ENCODE peak calls at places on chromosomes 3 and 15, in eight cellular contexts. One of them, this sample, is unnamed.

GRCh38 chr3:150545419-150546225 is 674 bp downstream of the SERP1 start:
- DNase-seq in HuH-7.5: no peak
- DNase-seq in activated effector memory CD4-positive, alpha-beta T cell treated with Interleukin-2 at 50 U/mL for 16 hours: peak; percentile 47
- DNase-seq in iPS DF 19.7: no peak
- DNase-seq in tibial nerve: peak; percentile 26
- DNase-seq in sciatic nerve: peak; percentile 80
- DNase-seq in heart left ventricle: no peak
- DNase-seq in breast epithelium: peak; percentile 24
- DNase-seq in this sample: peak; percentile 81

GRCh38 chr3:20608054-20608738 is 422.2 kb upstream of the SGO1 start:
- DNase-seq in HuH-7.5: no peak
- DNase-seq in breast epithelium: no peak
- DNase-seq in sciatic nerve: no peak
- DNase-seq in tibial nerve: no peak
- DNase-seq in heart left ventricle: no peak
- DNase-seq in iPS DF 19.7: no peak
- DNase-seq in activated effector memory CD4-positive, alpha-beta T cell treated with Interleukin-2 at 50 U/mL for 16 hours: no peak
- DNase-seq in this sample: no peak

GRCh38 chr3:55523471-55523870 is 36.4 kb upstream of the WNT5A start:
- DNase-seq in tibial nerve: no peak
- DNase-seq in heart left ventricle: no peak
- DNase-seq in sciatic nerve: no peak
- DNase-seq in breast epithelium: no peak
- DNase-seq in activated effector memory CD4-positive, alpha-beta T cell treated with Interleukin-2 at 50 U/mL for 16 hours: no peak
- DNase-seq in HuH-7.5: no peak
- DNase-seq in iPS DF 19.7: no peak
- DNase-seq in this sample: no peak

GRCh38 chr15:64883097-64883581 is 28.6 kb upstream of the ANKDD1A start:
- DNase-seq in activated effector memory CD4-positive, alpha-beta T cell treated with Interleukin-2 at 50 U/mL for 16 hours: no peak
- DNase-seq in iPS DF 19.7: no peak
- DNase-seq in sciatic nerve: no peak
- DNase-seq in tibial nerve: no peak
- DNase-seq in breast epithelium: no peak
- DNase-seq in heart left ventricle: no peak
- DNase-seq in HuH-7.5: no peak
- DNase-seq in this sample: no peak

GRCh38 chr3:140296796-140297352 is 361.9 kb downstream of the CLSTN2 start:
- DNase-seq in sciatic nerve: no peak
- DNase-seq in activated effector memory CD4-positive, alpha-beta T cell treated with Interleukin-2 at 50 U/mL for 16 hours: no peak
- DNase-seq in iPS DF 19.7: no peak
- DNase-seq in heart left ventricle: no peak
- DNase-seq in tibial nerve: no peak
- DNase-seq in HuH-7.5: no peak
- DNase-seq in breast epithelium: no peak
- DNase-seq in this sample: no peak

GRCh38 chr3:8741581-8742355 is 8.2 kb downstream of the CAV3 start:
- DNase-seq in iPS DF 19.7: peak; percentile 64
- DNase-seq in HuH-7.5: peak; percentile 91
- DNase-seq in activated effector memory CD4-positive, alpha-beta T cell treated with Interleukin-2 at 50 U/mL for 16 hours: no peak
- DNase-seq in breast epithelium: peak; percentile 16
- DNase-seq in heart left ventricle: peak; percentile 39
- DNase-seq in sciatic nerve: no peak
- DNase-seq in tibial nerve: no peak
- DNase-seq in this sample: no peak

GRCh38 chr3:13538520-13539284 is 10.2 kb upstream of the FBLN2 start:
- DNase-seq in heart left ventricle: no peak
- DNase-seq in activated effector memory CD4-positive, alpha-beta T cell treated with Interleukin-2 at 50 U/mL for 16 hours: no peak
- DNase-seq in HuH-7.5: no peak
- DNase-seq in iPS DF 19.7: no peak
- DNase-seq in breast epithelium: no peak
- DNase-seq in sciatic nerve: no peak
- DNase-seq in tibial nerve: no peak
- DNase-seq in this sample: no peak

GRCh38 chr15:99137111-99137546 is 32.2 kb downstream of the SYNM start:
- DNase-seq in heart left ventricle: no peak
- DNase-seq in activated effector memory CD4-positive, alpha-beta T cell treated with Interleukin-2 at 50 U/mL for 16 hours: no peak
- DNase-seq in breast epithelium: peak; percentile 79
- DNase-seq in sciatic nerve: no peak
- DNase-seq in tibial nerve: no peak
- DNase-seq in HuH-7.5: no peak
- DNase-seq in iPS DF 19.7: no peak
- DNase-seq in this sample: no peak

GRCh38 chr15:48811325-48811938 is 563 bp upstream of the CEP152 start:
- DNase-seq in activated effector memory CD4-positive, alpha-beta T cell treated with Interleukin-2 at 50 U/mL for 16 hours: no peak
- DNase-seq in iPS DF 19.7: no peak
- DNase-seq in heart left ventricle: no peak
- DNase-seq in breast epithelium: no peak
- DNase-seq in HuH-7.5: no peak
- DNase-seq in tibial nerve: no peak
- DNase-seq in sciatic nerve: no peak
- DNase-seq in this sample: no peak

GRCh38 chr3:108835101-108835500 is 12.5 kb downstream of the TRAT1 start:
- DNase-seq in iPS DF 19.7: no peak
- DNase-seq in HuH-7.5: no peak
- DNase-seq in breast epithelium: no peak
- DNase-seq in activated effector memory CD4-positive, alpha-beta T cell treated with Interleukin-2 at 50 U/mL for 16 hours: no peak
- DNase-seq in sciatic nerve: no peak
- DNase-seq in tibial nerve: no peak
- DNase-seq in heart left ventricle: no peak
- DNase-seq in this sample: no peak

GRCh38 chr3:189477614-189478013 is 153.6 kb upstream of the TP63 start:
- DNase-seq in activated effector memory CD4-positive, alpha-beta T cell treated with Interleukin-2 at 50 U/mL for 16 hours: no peak
- DNase-seq in breast epithelium: no peak
- DNase-seq in iPS DF 19.7: no peak
- DNase-seq in tibial nerve: no peak
- DNase-seq in sciatic nerve: no peak
- DNase-seq in heart left ventricle: no peak
- DNase-seq in HuH-7.5: no peak
- DNase-seq in this sample: no peak

GRCh38 chr3:9496893-9497292 is 56.7 kb downstream of the LHFPL4 start:
- DNase-seq in HuH-7.5: no peak
- DNase-seq in iPS DF 19.7: no peak
- DNase-seq in activated effector memory CD4-positive, alpha-beta T cell treated with Interleukin-2 at 50 U/mL for 16 hours: no peak
- DNase-seq in tibial nerve: no peak
- DNase-seq in heart left ventricle: no peak
- DNase-seq in breast epithelium: no peak
- DNase-seq in sciatic nerve: no peak
- DNase-seq in this sample: no peak

GRCh38 chr15:64856429-64857145 is 14.9 kb downstream of the PLEKHO2 start:
- DNase-seq in sciatic nerve: peak; percentile 83
- DNase-seq in iPS DF 19.7: no peak
- DNase-seq in HuH-7.5: no peak
- DNase-seq in activated effector memory CD4-positive, alpha-beta T cell treated with Interleukin-2 at 50 U/mL for 16 hours: no peak
- DNase-seq in heart left ventricle: no peak
- DNase-seq in breast epithelium: no peak
- DNase-seq in tibial nerve: peak; percentile 39
- DNase-seq in this sample: peak; percentile 83

GRCh38 chr3:100709840-100710235 is 544 bp downstream of the TFG start:
- DNase-seq in heart left ventricle: no peak
- DNase-seq in HuH-7.5: peak; percentile 16
- DNase-seq in sciatic nerve: peak; percentile 69
- DNase-seq in breast epithelium: no peak
- DNase-seq in activated effector memory CD4-positive, alpha-beta T cell treated with Interleukin-2 at 50 U/mL for 16 hours: peak; percentile 20
- DNase-seq in tibial nerve: no peak
- DNase-seq in iPS DF 19.7: no peak
- DNase-seq in this sample: peak; percentile 72

GRCh38 chr3:43288366-43288765 is 2.0 kb downstream of the SNRK start:
- DNase-seq in iPS DF 19.7: no peak
- DNase-seq in activated effector memory CD4-positive, alpha-beta T cell treated with Interleukin-2 at 50 U/mL for 16 hours: no peak
- DNase-seq in sciatic nerve: no peak
- DNase-seq in HuH-7.5: no peak
- DNase-seq in breast epithelium: no peak
- DNase-seq in heart left ventricle: no peak
- DNase-seq in tibial nerve: no peak
- DNase-seq in this sample: no peak

GRCh38 chr3:39101022-39101689 is 6.3 kb downstream of the GORASP1 start:
- DNase-seq in activated effector memory CD4-positive, alpha-beta T cell treated with Interleukin-2 at 50 U/mL for 16 hours: no peak
- DNase-seq in breast epithelium: no peak
- DNase-seq in iPS DF 19.7: no peak
- DNase-seq in sciatic nerve: no peak
- DNase-seq in heart left ventricle: no peak
- DNase-seq in HuH-7.5: peak; percentile 94
- DNase-seq in tibial nerve: no peak
- DNase-seq in this sample: no peak

GRCh38 chr3:94314218-94314883 is 251.5 kb downstream of the NSUN3 start:
- DNase-seq in tibial nerve: no peak
- DNase-seq in sciatic nerve: no peak
- DNase-seq in breast epithelium: no peak
- DNase-seq in HuH-7.5: no peak
- DNase-seq in iPS DF 19.7: no peak
- DNase-seq in heart left ventricle: no peak
- DNase-seq in activated effector memory CD4-positive, alpha-beta T cell treated with Interleukin-2 at 50 U/mL for 16 hours: no peak
- DNase-seq in this sample: no peak

GRCh38 chr15:61063875-61064320 is 165.2 kb downstream of the RORA start:
- DNase-seq in HuH-7.5: no peak
- DNase-seq in tibial nerve: no peak
- DNase-seq in sciatic nerve: no peak
- DNase-seq in heart left ventricle: no peak
- DNase-seq in iPS DF 19.7: no peak
- DNase-seq in breast epithelium: peak; percentile 45
- DNase-seq in activated effector memory CD4-positive, alpha-beta T cell treated with Interleukin-2 at 50 U/mL for 16 hours: no peak
- DNase-seq in this sample: no peak

GRCh38 chr3:7630925-7631324 is 770.0 kb downstream of the GRM7 start:
- DNase-seq in iPS DF 19.7: no peak
- DNase-seq in activated effector memory CD4-positive, alpha-beta T cell treated with Interleukin-2 at 50 U/mL for 16 hours: no peak
- DNase-seq in heart left ventricle: peak; percentile 28
- DNase-seq in breast epithelium: no peak
- DNase-seq in sciatic nerve: peak; percentile 59
- DNase-seq in HuH-7.5: no peak
- DNase-seq in tibial nerve: no peak
- DNase-seq in this sample: peak; percentile 67

GRCh38 chr15:100696452-100696851 is 94.1 kb downstream of the ASB7 start:
- DNase-seq in HuH-7.5: no peak
- DNase-seq in heart left ventricle: no peak
- DNase-seq in breast epithelium: no peak
- DNase-seq in iPS DF 19.7: no peak
- DNase-seq in sciatic nerve: no peak
- DNase-seq in tibial nerve: no peak
- DNase-seq in activated effector memory CD4-positive, alpha-beta T cell treated with Interleukin-2 at 50 U/mL for 16 hours: no peak
- DNase-seq in this sample: no peak

GRCh38 chr3:71987828-71988227 is 202.9 kb upstream of the PROK2 start:
- DNase-seq in HuH-7.5: no peak
- DNase-seq in tibial nerve: peak; percentile 9
- DNase-seq in iPS DF 19.7: no peak
- DNase-seq in sciatic nerve: no peak
- DNase-seq in breast epithelium: peak; percentile 25
- DNase-seq in heart left ventricle: no peak
- DNase-seq in activated effector memory CD4-positive, alpha-beta T cell treated with Interleukin-2 at 50 U/mL for 16 hours: no peak
- DNase-seq in this sample: no peak

GRCh38 chr3:15512173-15512572 is 9.3 kb downstream of the COLQ start:
- DNase-seq in sciatic nerve: no peak
- DNase-seq in HuH-7.5: no peak
- DNase-seq in breast epithelium: no peak
- DNase-seq in tibial nerve: no peak
- DNase-seq in heart left ventricle: peak; percentile 81
- DNase-seq in activated effector memory CD4-positive, alpha-beta T cell treated with Interleukin-2 at 50 U/mL for 16 hours: no peak
- DNase-seq in iPS DF 19.7: no peak
- DNase-seq in this sample: peak; percentile 79

GRCh38 chr3:76735153-76735552 is 304.7 kb upstream of the ROBO2 start:
- DNase-seq in heart left ventricle: no peak
- DNase-seq in HuH-7.5: no peak
- DNase-seq in tibial nerve: no peak
- DNase-seq in iPS DF 19.7: no peak
- DNase-seq in breast epithelium: no peak
- DNase-seq in sciatic nerve: no peak
- DNase-seq in activated effector memory CD4-positive, alpha-beta T cell treated with Interleukin-2 at 50 U/mL for 16 hours: no peak
- DNase-seq in this sample: no peak

GRCh38 chr3:32481791-32482631 is 20.6 kb downstream of the CMTM6 start:
- DNase-seq in tibial nerve: no peak
- DNase-seq in iPS DF 19.7: no peak
- DNase-seq in sciatic nerve: no peak
- DNase-seq in heart left ventricle: no peak
- DNase-seq in HuH-7.5: no peak
- DNase-seq in activated effector memory CD4-positive, alpha-beta T cell treated with Interleukin-2 at 50 U/mL for 16 hours: no peak
- DNase-seq in breast epithelium: no peak
- DNase-seq in this sample: no peak